ENCODE peak calls at places on chromosomes 12 and 14, in ten cellular contexts. L is CD4-positive, CD25-positive, alpha-beta regulatory T cell; P is CD8-positive, alpha-beta T cell; A is ovary; O is spleen; N is tibial nerve; H is kidney; V is psoas muscle; R is substantia nigra; S is adrenal gland. B is an unnamed sample.

GRCh38 chr14:97713023-97713422 is 915.8 kb downstream of the VRK1 start:
- DNase-seq in V (no peak), S (no peak), R (no peak), A (no peak), N (no peak), P (no peak), H (no peak), O (no peak), L (no peak), B (no peak)

GRCh38 chr12:11941601-11942360 is 129.0 kb upstream of the BCL2L14 start:
- DNase-seq in L (no peak), A (no peak), H (no peak), N (no peak), V (no peak), O (no peak), S (no peak), P (no peak), R (no peak), B (no peak)

GRCh38 chr14:30283822-30284446 is 275.0 kb upstream of the G2E3 start:
- DNase-seq in S (peak; percentile 57), P (no peak), A (no peak), H (no peak), R (no peak), L (peak; percentile 20), N (peak; percentile 38), V (no peak), O (no peak), B (no peak)

GRCh38 chr12:53070901-53071492 is 8.2 kb downstream of the SPRYD3 start:
- DNase-seq in H (peak; percentile 69), S (peak; percentile 47), V (peak; percentile 20), P (no peak), L (no peak), R (no peak), A (peak; percentile 31), O (peak; percentile 66), N (no peak), B (peak; percentile 18)

GRCh38 chr12:81692008-81692407 is 67.1 kb downstream of the PPFIA2 start:
- DNase-seq in P (no peak), H (no peak), R (no peak), S (no peak), L (no peak), O (no peak), N (no peak), V (no peak), A (no peak), B (no peak)

GRCh38 chr12:25884920-25885234 is 73.6 kb upstream of the RASSF8 start:
- DNase-seq in O (no peak), A (no peak), R (no peak), S (no peak), V (no peak), H (peak; percentile 57), P (no peak), L (no peak), N (no peak), B (no peak)

GRCh38 chr12:29026419-29026818 is 122.7 kb upstream of the FAR2 start:
- DNase-seq in A (no peak), S (no peak), H (no peak), O (no peak), L (no peak), P (no peak), N (no peak), V (no peak), R (no peak), B (no peak)

GRCh38 chr12:65881348-65881961 is 57.2 kb downstream of the HMGA2 start:
- DNase-seq in N (peak; percentile 51), R (no peak), V (peak; percentile 41), O (no peak), L (no peak), P (no peak), H (peak; percentile 80), A (peak; percentile 62), S (no peak), B (peak; percentile 57)

GRCh38 chr14:93332032-93332852 is 594 bp downstream of the BTBD7 start:
- DNase-seq in O (peak; percentile 93), H (peak; percentile 90), A (no peak), L (peak; percentile 31), V (peak; percentile 63), N (no peak), S (peak; percentile 67), P (no peak), R (peak; percentile 49), B (peak; percentile 47)

GRCh38 chr12:3077572-3078081 is 448 bp downstream of the TSPAN9 start:
- DNase-seq in L (peak; percentile 11), P (no peak), N (no peak), R (no peak), H (peak; percentile 85), S (peak; percentile 67), O (no peak), A (peak; percentile 72), V (peak; percentile 49), B (peak; percentile 50)

GRCh38 chr12:51371295-51371953 is 19.8 kb downstream of the GALNT6 start:
- DNase-seq in R (no peak), P (no peak), S (peak; percentile 94), O (no peak), A (peak; percentile 72), V (peak; percentile 75), L (no peak), H (peak; percentile 88), N (peak; percentile 48), B (peak; percentile 64)

GRCh38 chr14:99415496-99416281 is 65.0 kb downstream of the SETD3 start:
- DNase-seq in R (peak; percentile 15), S (peak; percentile 79), P (peak; percentile 48), L (peak; percentile 90), H (no peak), O (no peak), N (peak; percentile 65), V (no peak), A (peak; percentile 42), B (peak; percentile 38)

DNA sequence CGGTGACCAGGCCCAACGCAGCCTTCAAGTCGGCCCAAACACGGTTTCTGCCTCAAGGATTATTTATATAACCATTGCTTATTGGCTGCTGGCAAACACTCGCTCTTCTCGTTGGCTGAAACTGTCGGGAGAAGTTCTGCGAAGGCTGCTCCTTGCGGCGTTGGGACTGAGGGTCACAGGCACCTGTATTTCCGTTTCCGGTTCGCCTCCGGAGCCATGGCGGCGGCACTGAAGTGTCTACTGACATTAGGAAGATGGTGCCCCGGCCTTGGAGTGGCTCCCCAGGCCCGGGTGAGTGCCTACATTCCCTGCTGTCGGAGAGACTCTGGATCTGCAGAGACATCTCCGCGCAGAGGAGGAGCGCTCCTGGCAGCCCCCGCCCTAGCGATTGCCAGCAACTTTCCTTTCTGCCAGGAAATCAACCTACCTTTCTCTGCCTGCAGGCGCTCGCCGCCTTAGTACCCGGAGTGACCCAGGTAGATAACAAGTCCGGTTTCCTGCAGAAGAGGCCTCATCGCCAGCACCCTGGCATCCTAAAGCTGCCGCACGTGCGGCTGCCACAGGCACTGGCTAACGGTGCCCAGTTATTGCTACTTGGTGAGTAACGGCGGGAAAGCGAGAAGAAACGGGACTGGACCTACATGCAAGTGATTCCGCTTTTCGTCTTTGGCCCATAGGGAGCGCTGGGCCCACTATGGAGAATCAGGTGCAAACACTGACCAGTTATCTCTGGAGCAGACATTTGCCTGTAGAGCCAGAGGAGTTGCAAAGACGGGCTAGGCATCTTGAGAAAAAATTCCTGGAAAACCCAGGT is at the start of gene METTL17:
- DNase-seq in L (peak; percentile 96), N (peak; percentile 88), P (peak; percentile 72), S (peak; percentile 98), R (peak; percentile 80), A (peak; percentile 93), H (peak; percentile 96), V (peak; percentile 89), O (peak; percentile 94), B (peak; percentile 91)
- H3K27ac ChIP-seq in L (peak within 1 kb of the TSS; percentile 75), N (peak within 1 kb of the TSS; percentile 77), P (peak within 1 kb of the TSS; percentile 65), S (peak within 1 kb of the TSS; percentile 86), R (peak within 1 kb of the TSS; percentile 83), A (peak within 1 kb of the TSS; percentile 67), H (peak within 1 kb of the TSS; percentile 85), V (peak within 1 kb of the TSS; percentile 84), O (peak within 1 kb of the TSS; percentile 88), B (peak within 1 kb of the TSS; percentile 91)

DNA sequence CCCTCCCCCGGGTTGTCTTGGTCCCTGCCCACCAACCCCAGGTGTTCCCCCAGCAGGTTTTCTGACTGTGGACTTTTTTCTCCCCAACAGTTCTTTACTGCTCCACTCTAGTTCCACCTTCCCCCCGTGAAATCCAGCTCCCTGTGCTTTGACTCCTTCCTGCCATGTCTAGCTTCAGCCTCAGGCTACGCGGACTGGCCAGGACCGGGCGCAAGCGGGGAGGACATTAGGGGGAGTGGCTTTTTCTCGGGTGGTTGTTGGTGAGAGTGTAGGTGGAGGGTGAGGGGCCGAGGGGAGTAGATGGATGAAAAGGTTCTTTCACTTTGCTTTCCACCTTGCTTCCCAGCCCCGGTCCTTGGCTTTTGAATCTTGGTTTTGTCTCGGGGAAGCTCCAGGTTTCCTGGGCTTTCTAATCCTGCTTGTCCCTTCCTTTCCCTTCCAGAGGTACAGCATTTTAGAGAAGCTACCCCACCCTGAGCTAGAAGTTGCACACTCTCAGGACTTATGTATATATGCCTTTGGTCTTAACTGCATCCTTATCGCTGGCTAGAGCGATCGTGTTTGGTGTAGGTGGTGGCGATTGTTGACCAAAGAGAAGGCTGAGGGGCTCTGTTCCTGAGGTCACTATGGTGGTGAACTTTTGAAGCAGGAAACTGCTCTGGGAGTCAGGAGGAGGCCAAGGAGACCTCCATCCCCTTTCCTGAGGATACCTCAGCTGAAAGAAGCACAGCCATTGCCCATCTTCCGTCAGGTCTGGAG is 754 bp downstream of the PIP4K2C start:
- DNase-seq in H (peak; percentile 82), P (no peak), S (peak; percentile 59), V (no peak), N (no peak), A (no peak), L (no peak), R (no peak), O (no peak), B (no peak)
- H3K27ac ChIP-seq in H (peak overlapping the region; percentile 88), P (peak overlapping the region; percentile 55), S (peak overlapping the region; percentile 70), V (peak overlapping the region; percentile 41), N (peak overlapping the region; percentile 55), A (peak overlapping the region; percentile 59), L (peak overlapping the region; percentile 74), R (peak overlapping the region; percentile 72), O (peak overlapping the region; percentile 77), B (peak overlapping the region; percentile 77)

DNA sequence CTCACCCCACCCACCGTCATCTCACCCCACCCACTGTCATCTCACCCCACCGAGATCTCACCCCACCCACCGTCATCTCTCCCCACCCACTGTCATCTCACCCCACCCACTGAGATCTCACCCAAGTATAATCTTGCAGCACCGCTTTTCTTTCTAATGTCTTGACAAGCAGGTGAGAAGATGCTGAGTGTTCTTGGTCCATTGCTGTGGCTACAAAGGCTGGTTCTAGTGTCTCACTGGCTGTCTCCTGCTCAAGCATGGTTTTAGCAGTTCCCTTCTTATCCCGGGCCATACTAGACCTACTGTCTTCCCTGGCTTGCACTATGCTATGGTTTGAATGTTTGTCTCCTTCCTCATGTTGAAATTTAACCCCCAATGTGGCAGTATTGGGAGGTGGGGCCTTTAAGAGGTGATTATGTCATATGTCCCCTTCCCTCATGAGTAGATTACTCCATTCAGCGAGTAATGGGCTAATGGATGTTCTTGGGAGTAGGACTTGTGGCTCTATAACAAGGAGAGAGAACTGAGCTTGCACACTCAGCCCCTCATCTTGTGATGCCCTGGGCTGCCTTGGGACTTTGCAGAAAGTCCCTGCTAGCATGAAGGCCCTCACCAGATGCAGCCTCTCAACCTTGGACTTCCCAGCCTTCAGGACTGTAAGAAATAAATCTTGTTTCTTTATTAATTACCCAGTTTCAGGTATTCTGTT is 47.7 kb upstream of the PPP2R5C start:
- DNase-seq in S (peak; percentile 43), P (no peak), R (no peak), H (no peak), L (no peak), V (no peak), O (no peak), A (peak; percentile 6), N (no peak), B (no peak)
- H3K27ac ChIP-seq in S (no peak overlapping the region), P (peak overlapping the region; percentile 65), R (no peak overlapping the region), H (no peak overlapping the region), L (no peak overlapping the region), V (no peak overlapping the region), O (peak overlapping the region; percentile 50), A (no peak overlapping the region), N (no peak overlapping the region), B (no peak overlapping the region)

GRCh38 chr12:98948566-98948965 is 303.5 kb downstream of the APAF1 start:
- DNase-seq in V (no peak), P (no peak), O (no peak), H (no peak), A (no peak), N (no peak), L (no peak), R (no peak), S (no peak), B (peak; percentile 40)
- H3K27ac ChIP-seq in V (no peak overlapping the region), P (no peak overlapping the region), O (no peak overlapping the region), H (no peak overlapping the region), A (no peak overlapping the region), N (no peak overlapping the region), L (no peak overlapping the region), R (no peak overlapping the region), S (no peak overlapping the region), B (peak overlapping the region; percentile 45)